ENCODE peak calls at places on chromosomes 12 and 14, in ten cellular contexts. One of them, this sample, is unnamed.
A peak's percentile ranks its signal among the peaks of the same experiment; 100 is the strongest.

GRCh38 chr14:65927871-65928270 is 515.3 kb downstream of the FUT8 start:
- DNase-seq in IMR-90: no peak
- DNase-seq in iPS DF 6.9: no peak
- DNase-seq in psoas muscle: no peak
- DNase-seq in breast epithelium: no peak
- DNase-seq in pancreas: no peak
- DNase-seq in CD8-positive, alpha-beta T cell: peak; percentile 41
- DNase-seq in PC-3: no peak
- DNase-seq in Peyer's patch: no peak
- DNase-seq in ovary: no peak
- DNase-seq in this sample: peak; percentile 29

GRCh38 chr14:68781161-68782021 is 11.5 kb downstream of the ZFP36L1 start:
- DNase-seq in IMR-90: no peak
- DNase-seq in iPS DF 6.9: no peak
- DNase-seq in psoas muscle: no peak
- DNase-seq in breast epithelium: peak; percentile 17
- DNase-seq in pancreas: peak; percentile 14
- DNase-seq in CD8-positive, alpha-beta T cell: peak; percentile 48
- DNase-seq in PC-3: no peak
- DNase-seq in Peyer's patch: peak; percentile 74
- DNase-seq in ovary: no peak
- DNase-seq in this sample: peak; percentile 65

GRCh38 chr12:69570545-69571399 is 14.5 kb upstream of the CCT2 start:
- DNase-seq in IMR-90: peak; percentile 69
- DNase-seq in iPS DF 6.9: peak; percentile 29
- DNase-seq in psoas muscle: no peak
- DNase-seq in breast epithelium: no peak
- DNase-seq in pancreas: peak; percentile 43
- DNase-seq in CD8-positive, alpha-beta T cell: peak; percentile 5
- DNase-seq in PC-3: peak; percentile 83
- DNase-seq in Peyer's patch: no peak
- DNase-seq in ovary: peak; percentile 52
- DNase-seq in this sample: peak; percentile 25

GRCh38 chr14:74567646-74568379 is 44.2 kb downstream of the LTBP2 start:
- DNase-seq in IMR-90: no peak
- DNase-seq in iPS DF 6.9: no peak
- DNase-seq in psoas muscle: no peak
- DNase-seq in breast epithelium: no peak
- DNase-seq in pancreas: no peak
- DNase-seq in CD8-positive, alpha-beta T cell: no peak
- DNase-seq in PC-3: no peak
- DNase-seq in Peyer's patch: peak; percentile 29
- DNase-seq in ovary: no peak
- DNase-seq in this sample: no peak

GRCh38 chr14:62066304-62066703 is 304.1 kb downstream of the SNAPC1 start:
- DNase-seq in IMR-90: peak; percentile 19
- DNase-seq in iPS DF 6.9: no peak
- DNase-seq in psoas muscle: no peak
- DNase-seq in breast epithelium: no peak
- DNase-seq in pancreas: no peak
- DNase-seq in CD8-positive, alpha-beta T cell: no peak
- DNase-seq in PC-3: no peak
- DNase-seq in Peyer's patch: no peak
- DNase-seq in ovary: no peak
- DNase-seq in this sample: no peak

GRCh38 chr12:66182956-66183355 is 6.1 kb upstream of the IRAK3 start:
- DNase-seq in IMR-90: no peak
- DNase-seq in iPS DF 6.9: no peak
- DNase-seq in psoas muscle: no peak
- DNase-seq in breast epithelium: no peak
- DNase-seq in pancreas: no peak
- DNase-seq in CD8-positive, alpha-beta T cell: no peak
- DNase-seq in PC-3: no peak
- DNase-seq in Peyer's patch: no peak
- DNase-seq in ovary: no peak
- DNase-seq in this sample: no peak

GRCh38 chr12:69545081-69545480 is 40.2 kb upstream of the CCT2 start:
- DNase-seq in IMR-90: no peak
- DNase-seq in iPS DF 6.9: no peak
- DNase-seq in psoas muscle: no peak
- DNase-seq in breast epithelium: no peak
- DNase-seq in pancreas: no peak
- DNase-seq in CD8-positive, alpha-beta T cell: no peak
- DNase-seq in PC-3: no peak
- DNase-seq in Peyer's patch: no peak
- DNase-seq in ovary: no peak
- DNase-seq in this sample: no peak

GRCh38 chr12:62738611-62739010 is 196.3 kb downstream of the PPM1H start:
- DNase-seq in IMR-90: no peak
- DNase-seq in iPS DF 6.9: no peak
- DNase-seq in psoas muscle: no peak
- DNase-seq in breast epithelium: no peak
- DNase-seq in pancreas: no peak
- DNase-seq in CD8-positive, alpha-beta T cell: no peak
- DNase-seq in PC-3: no peak
- DNase-seq in Peyer's patch: no peak
- DNase-seq in ovary: no peak
- DNase-seq in this sample: no peak

GRCh38 chr14:103576371-103577024 is 13.7 kb downstream of the COA8 start:
- DNase-seq in IMR-90: peak; percentile 80
- DNase-seq in iPS DF 6.9: no peak
- DNase-seq in psoas muscle: peak; percentile 87
- DNase-seq in breast epithelium: peak; percentile 91
- DNase-seq in pancreas: peak; percentile 69
- DNase-seq in CD8-positive, alpha-beta T cell: no peak
- DNase-seq in PC-3: peak; percentile 89
- DNase-seq in Peyer's patch: peak; percentile 91
- DNase-seq in ovary: peak; percentile 90
- DNase-seq in this sample: no peak

GRCh38 chr14:49972840-49973239 is 80.0 kb downstream of the ARF6 start:
- DNase-seq in IMR-90: peak; percentile 92
- DNase-seq in iPS DF 6.9: no peak
- DNase-seq in psoas muscle: no peak
- DNase-seq in breast epithelium: peak; percentile 67
- DNase-seq in pancreas: peak; percentile 59
- DNase-seq in CD8-positive, alpha-beta T cell: no peak
- DNase-seq in PC-3: peak; percentile 97
- DNase-seq in Peyer's patch: no peak
- DNase-seq in ovary: peak; percentile 46
- DNase-seq in this sample: no peak

GRCh38 chr14:30610719-30611388 is 11.3 kb upstream of the SCFD1 start:
- DNase-seq in IMR-90: peak; percentile 81
- DNase-seq in iPS DF 6.9: no peak
- DNase-seq in psoas muscle: no peak
- DNase-seq in breast epithelium: no peak
- DNase-seq in pancreas: peak; percentile 48
- DNase-seq in CD8-positive, alpha-beta T cell: no peak
- DNase-seq in PC-3: peak; percentile 91
- DNase-seq in Peyer's patch: no peak
- DNase-seq in ovary: peak; percentile 34
- DNase-seq in this sample: no peak

GRCh38 chr14:50964683-50965390 is 20.6 kb upstream of the PYGL start:
- DNase-seq in IMR-90: peak; percentile 99
- DNase-seq in iPS DF 6.9: no peak
- DNase-seq in psoas muscle: no peak
- DNase-seq in breast epithelium: peak; percentile 53
- DNase-seq in pancreas: peak; percentile 89
- DNase-seq in CD8-positive, alpha-beta T cell: no peak
- DNase-seq in PC-3: peak; percentile 97
- DNase-seq in Peyer's patch: no peak
- DNase-seq in ovary: peak; percentile 71
- DNase-seq in this sample: no peak

GRCh38 chr12:114920828-114921579 is 237.0 kb upstream of the TBX3 start:
- DNase-seq in IMR-90: peak; percentile 46
- DNase-seq in iPS DF 6.9: no peak
- DNase-seq in psoas muscle: no peak
- DNase-seq in breast epithelium: no peak
- DNase-seq in pancreas: no peak
- DNase-seq in CD8-positive, alpha-beta T cell: no peak
- DNase-seq in PC-3: peak; percentile 77
- DNase-seq in Peyer's patch: no peak
- DNase-seq in ovary: no peak
- DNase-seq in this sample: no peak

GRCh38 chr12:51322452-51322851 is 1.5 kb downstream of the BIN2 start:
- DNase-seq in IMR-90: no peak
- DNase-seq in iPS DF 6.9: no peak
- DNase-seq in psoas muscle: no peak
- DNase-seq in breast epithelium: no peak
- DNase-seq in pancreas: no peak
- DNase-seq in CD8-positive, alpha-beta T cell: no peak
- DNase-seq in PC-3: no peak
- DNase-seq in Peyer's patch: no peak
- DNase-seq in ovary: no peak
- DNase-seq in this sample: no peak

GRCh38 chr12:78431931-78432330 is 432.6 kb upstream of the SYT1 start:
- DNase-seq in IMR-90: peak; percentile 73
- DNase-seq in iPS DF 6.9: no peak
- DNase-seq in psoas muscle: no peak
- DNase-seq in breast epithelium: no peak
- DNase-seq in pancreas: no peak
- DNase-seq in CD8-positive, alpha-beta T cell: no peak
- DNase-seq in PC-3: no peak
- DNase-seq in Peyer's patch: no peak
- DNase-seq in ovary: no peak
- DNase-seq in this sample: no peak

GRCh38 chr12:6788972-6789905 is at the start of gene CD4:
- DNase-seq in IMR-90: no peak
- DNase-seq in iPS DF 6.9: no peak
- DNase-seq in psoas muscle: peak; percentile 63
- DNase-seq in breast epithelium: no peak
- DNase-seq in pancreas: no peak
- DNase-seq in CD8-positive, alpha-beta T cell: no peak
- DNase-seq in PC-3: no peak
- DNase-seq in Peyer's patch: no peak
- DNase-seq in ovary: no peak
- DNase-seq in this sample: peak; percentile 29

DNA sequence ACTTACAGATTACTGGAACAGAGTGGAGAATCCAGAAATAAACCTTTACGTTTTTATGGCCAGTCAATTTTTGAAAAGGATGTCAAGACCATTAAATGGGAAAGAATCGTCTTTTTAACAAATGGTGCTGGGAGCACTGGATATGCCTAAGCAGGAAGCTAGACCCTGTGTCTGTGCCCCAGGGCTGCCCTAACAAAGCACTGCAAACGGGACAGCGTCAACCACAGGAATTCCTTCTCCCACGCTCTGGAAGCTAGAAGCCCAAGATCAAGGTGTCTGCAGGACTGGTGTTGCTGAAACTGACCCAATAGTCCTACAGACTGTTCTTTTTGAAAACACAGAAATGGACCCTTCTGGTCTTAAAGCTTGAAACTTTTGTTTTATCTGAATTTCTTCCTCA is 9.3 kb upstream of the TMEM121 start:
- DNase-seq in IMR-90: no peak
- DNase-seq in iPS DF 6.9: no peak
- DNase-seq in psoas muscle: no peak
- DNase-seq in breast epithelium: no peak
- DNase-seq in pancreas: no peak
- DNase-seq in CD8-positive, alpha-beta T cell: no peak
- DNase-seq in PC-3: no peak
- DNase-seq in Peyer's patch: no peak
- DNase-seq in ovary: no peak
- DNase-seq in this sample: no peak
- H3K27me3 ChIP-seq in IMR-90: peaks cover 15% of the 10 kb centered on the region
- H3K27me3 ChIP-seq in iPS DF 6.9: no peaks in the 10 kb centered on the region
- H3K27me3 ChIP-seq in psoas muscle: peaks cover 34% of the 10 kb centered on the region
- H3K27me3 ChIP-seq in breast epithelium: no peaks in the 10 kb centered on the region
- H3K27me3 ChIP-seq in pancreas: no peaks in the 10 kb centered on the region
- H3K27me3 ChIP-seq in CD8-positive, alpha-beta T cell: no peaks in the 10 kb centered on the region
- H3K27me3 ChIP-seq in PC-3: peaks cover 4% of the 10 kb centered on the region
- H3K27me3 ChIP-seq in Peyer's patch: no peaks in the 10 kb centered on the region
- H3K27me3 ChIP-seq in ovary: no peaks in the 10 kb centered on the region
- H3K27me3 ChIP-seq in this sample: no peaks in the 10 kb centered on the region

GRCh38 chr14:89924224-89924623 is 30.3 kb downstream of the EFCAB11 start:
- DNase-seq in IMR-90: no peak
- DNase-seq in iPS DF 6.9: no peak
- DNase-seq in psoas muscle: no peak
- DNase-seq in breast epithelium: no peak
- DNase-seq in pancreas: no peak
- DNase-seq in CD8-positive, alpha-beta T cell: no peak
- DNase-seq in PC-3: no peak
- DNase-seq in Peyer's patch: no peak
- DNase-seq in ovary: no peak
- DNase-seq in this sample: no peak
- H3K27me3 ChIP-seq in IMR-90: no peaks in the 10 kb centered on the region
- H3K27me3 ChIP-seq in iPS DF 6.9: no peaks in the 10 kb centered on the region
- H3K27me3 ChIP-seq in psoas muscle: no peaks in the 10 kb centered on the region
- H3K27me3 ChIP-seq in breast epithelium: no peaks in the 10 kb centered on the region
- H3K27me3 ChIP-seq in pancreas: no peaks in the 10 kb centered on the region
- H3K27me3 ChIP-seq in CD8-positive, alpha-beta T cell: no peaks in the 10 kb centered on the region
- H3K27me3 ChIP-seq in PC-3: no peaks in the 10 kb centered on the region
- H3K27me3 ChIP-seq in Peyer's patch: no peaks in the 10 kb centered on the region
- H3K27me3 ChIP-seq in ovary: no peaks in the 10 kb centered on the region
- H3K27me3 ChIP-seq in this sample: no peaks in the 10 kb centered on the region

DNA sequence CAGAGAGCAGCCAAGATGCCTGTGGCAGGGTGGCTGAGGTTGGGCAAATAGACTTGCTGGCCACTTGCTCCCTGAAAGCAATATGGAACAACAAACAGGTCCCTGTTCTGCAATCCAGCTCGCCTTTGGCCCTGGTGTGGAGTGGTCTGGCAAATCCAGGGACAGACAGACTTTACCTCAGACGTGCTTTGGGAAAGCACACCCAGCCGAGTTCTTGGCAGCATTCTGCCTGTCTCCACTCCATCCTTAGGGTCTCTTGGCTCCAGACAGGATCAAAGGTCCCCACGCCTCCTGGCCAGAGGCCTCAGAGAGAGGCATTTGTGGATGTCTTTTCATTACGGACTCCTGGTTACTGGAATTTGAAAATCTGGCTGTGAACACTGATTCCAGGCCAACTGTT is 60.4 kb downstream of the GALNT8 start:
- DNase-seq in IMR-90: no peak
- DNase-seq in iPS DF 6.9: no peak
- DNase-seq in psoas muscle: peak; percentile 48
- DNase-seq in breast epithelium: peak; percentile 23
- DNase-seq in pancreas: no peak
- DNase-seq in CD8-positive, alpha-beta T cell: no peak
- DNase-seq in PC-3: no peak
- DNase-seq in Peyer's patch: no peak
- DNase-seq in ovary: no peak
- DNase-seq in this sample: no peak
- H3K27me3 ChIP-seq in IMR-90: peaks cover 2% of the 10 kb centered on the region
- H3K27me3 ChIP-seq in iPS DF 6.9: no peaks in the 10 kb centered on the region
- H3K27me3 ChIP-seq in psoas muscle: peaks cover 7% of the 10 kb centered on the region
- H3K27me3 ChIP-seq in breast epithelium: no peaks in the 10 kb centered on the region
- H3K27me3 ChIP-seq in pancreas: no peaks in the 10 kb centered on the region
- H3K27me3 ChIP-seq in CD8-positive, alpha-beta T cell: no peaks in the 10 kb centered on the region
- H3K27me3 ChIP-seq in PC-3: peaks cover 11% of the 10 kb centered on the region
- H3K27me3 ChIP-seq in Peyer's patch: no peaks in the 10 kb centered on the region
- H3K27me3 ChIP-seq in ovary: no peaks in the 10 kb centered on the region
- H3K27me3 ChIP-seq in this sample: no peaks in the 10 kb centered on the region

DNA sequence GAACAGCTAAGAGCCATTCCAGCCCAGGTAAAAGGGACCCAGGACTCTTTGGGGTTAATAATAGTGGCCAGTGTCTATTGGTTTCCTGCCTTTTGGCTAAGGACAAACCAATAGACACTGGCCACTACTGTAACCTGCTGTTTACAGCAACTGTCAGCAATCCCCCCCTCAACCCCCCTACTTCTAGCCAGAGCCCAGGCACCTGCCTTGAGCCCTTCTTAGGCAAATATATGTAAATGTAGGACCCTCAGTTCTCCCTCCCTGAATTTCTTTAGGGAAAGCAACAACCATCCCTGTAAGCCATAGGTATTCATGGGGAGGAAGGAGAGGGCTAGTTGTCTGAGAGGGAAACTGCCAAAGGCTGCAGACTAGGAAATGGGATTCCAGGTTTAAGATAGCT is 22.3 kb downstream of the HOXC4 start:
- DNase-seq in IMR-90: no peak
- DNase-seq in iPS DF 6.9: peak; percentile 61
- DNase-seq in psoas muscle: no peak
- DNase-seq in breast epithelium: no peak
- DNase-seq in pancreas: no peak
- DNase-seq in CD8-positive, alpha-beta T cell: no peak
- DNase-seq in PC-3: no peak
- DNase-seq in Peyer's patch: no peak
- DNase-seq in ovary: no peak
- DNase-seq in this sample: no peak
- H3K27me3 ChIP-seq in IMR-90: peaks cover 22% of the 10 kb centered on the region
- H3K27me3 ChIP-seq in iPS DF 6.9: peaks cover 36% of the 10 kb centered on the region
- H3K27me3 ChIP-seq in psoas muscle: no peaks in the 10 kb centered on the region
- H3K27me3 ChIP-seq in breast epithelium: no peaks in the 10 kb centered on the region
- H3K27me3 ChIP-seq in pancreas: no peaks in the 10 kb centered on the region
- H3K27me3 ChIP-seq in CD8-positive, alpha-beta T cell: no peaks in the 10 kb centered on the region
- H3K27me3 ChIP-seq in PC-3: no peaks in the 10 kb centered on the region
- H3K27me3 ChIP-seq in Peyer's patch: no peaks in the 10 kb centered on the region
- H3K27me3 ChIP-seq in ovary: no peaks in the 10 kb centered on the region
- H3K27me3 ChIP-seq in this sample: no peaks in the 10 kb centered on the region